ENCODE peak calls at places on chromosomes 1 and 21, in ten cellular contexts. B, K, S, Q, U, J, Y, H, O and V are unnamed samples.

GRCh38 chr1:160407819-160408801 is 7.7 kb downstream of the VANGL2 start:
- DNase-seq in U (no peak), Q (peak), S (no peak), J (no peak), K (peak), B (no peak), Y (no peak), H (no peak), O (no peak), V (no peak)

GRCh38 chr1:232597721-232598120 is 32.2 kb downstream of the SIPA1L2 start:
- DNase-seq in Q (no peak), U (no peak), O (no peak), H (no peak), K (no peak), Y (no peak), S (no peak), B (no peak), J (no peak), V (no peak)

GRCh38 chr1:93029317-93029716 is 49.8 kb upstream of the MTF2 start:
- DNase-seq in O (peak), Q (no peak), B (no peak), H (no peak), U (no peak), J (no peak), K (no peak), S (no peak), Y (no peak), V (no peak)

GRCh38 chr1:17567582-17567981 is 28.1 kb downstream of the ARHGEF10L start:
- DNase-seq in O (no peak), K (no peak), Q (no peak), H (no peak), S (no peak), J (no peak), U (peak), Y (no peak), B (no peak), V (no peak)

GRCh38 chr1:71640131-71640530 is 559.3 kb upstream of the ZRANB2 start:
- DNase-seq in Q (no peak), B (no peak), U (no peak), H (no peak), Y (no peak), J (no peak), K (no peak), O (no peak), S (no peak), V (peak)

GRCh38 chr1:13699936-13700520 is at the start of gene PRDM2:
- DNase-seq in Y (peak), B (peak), H (peak), S (peak), U (peak), J (peak), K (peak), O (peak), Q (peak), V (peak)

GRCh38 chr1:10105484-10105883 is 72.7 kb downstream of the UBE4B start:
- DNase-seq in Q (no peak), J (no peak), U (no peak), O (no peak), S (no peak), Y (peak), B (peak), H (peak), K (no peak), V (no peak)

GRCh38 chr1:163095223-163095622 is 26.1 kb downstream of the RGS4 start:
- DNase-seq in O (no peak), Q (no peak), Y (no peak), K (no peak), S (no peak), B (no peak), U (no peak), H (no peak), J (no peak), V (no peak)

GRCh38 chr1:50750021-50750619 is 209.9 kb downstream of the FAF1 start:
- DNase-seq in U (no peak), S (no peak), O (no peak), Y (no peak), J (no peak), K (peak), Q (peak), H (no peak), B (peak), V (peak)

GRCh38 chr1:18951818-18952391 is 4.6 kb downstream of the IFFO2 start:
- DNase-seq in K (no peak), U (no peak), Y (no peak), B (no peak), O (peak), J (peak), H (no peak), Q (no peak), S (peak), V (no peak)

GRCh38 chr1:179206817-179207216 is 22.7 kb downstream of the ABL2 start:
- DNase-seq in Y (no peak), H (no peak), O (no peak), Q (no peak), U (no peak), S (no peak), B (no peak), K (no peak), J (no peak), V (no peak)

GRCh38 chr1:97314685-97315084 is 593.1 kb downstream of the PTBP2 start:
- DNase-seq in Y (no peak), K (no peak), Q (no peak), B (no peak), S (no peak), O (no peak), J (no peak), U (no peak), H (no peak), V (no peak)

GRCh38 chr1:12658531-12659453 is 14.9 kb downstream of the AADACL4 start:
- DNase-seq in H (peak), K (peak), B (peak), J (peak), Y (peak), S (peak), Q (peak), O (peak), U (peak), V (peak)

GRCh38 chr1:203359010-203359571 is 8.2 kb upstream of the FMOD start:
- DNase-seq in B (no peak), Q (no peak), K (no peak), H (no peak), Y (no peak), U (peak), O (no peak), J (no peak), S (no peak), V (no peak)

GRCh38 chr1:53069663-53070327 is 7.8 kb downstream of the PODN start:
- DNase-seq in O (no peak), U (peak), Y (no peak), J (no peak), S (no peak), Q (no peak), H (no peak), B (peak), K (no peak), V (no peak)

GRCh38 chr1:162906485-162906884 is 45.5 kb upstream of the CCDC190 start:
- DNase-seq in J (no peak), U (no peak), K (no peak), B (no peak), Y (no peak), H (no peak), S (no peak), Q (peak), O (no peak), V (no peak)

GRCh38 chr1:168362991-168363390 is 82.3 kb downstream of the TBX19 start:
- DNase-seq in K (no peak), H (no peak), O (peak), B (no peak), J (peak), U (no peak), Y (no peak), Q (no peak), S (no peak), V (no peak)

GRCh38 chr1:231170875-231171274 is 9.0 kb downstream of the TRIM67 start:
- DNase-seq in H (no peak), K (peak), Q (no peak), S (no peak), J (no peak), O (no peak), U (no peak), B (no peak), Y (no peak), V (no peak)

GRCh38 chr1:199665371-199665770 is 362.1 kb upstream of the NR5A2 start:
- DNase-seq in S (no peak), K (no peak), B (no peak), Y (no peak), O (no peak), H (no peak), Q (no peak), J (no peak), U (no peak), V (no peak)

GRCh38 chr1:222821239-222821638 is 6.4 kb downstream of the DISP1 start:
- DNase-seq in K (no peak), Q (no peak), S (no peak), Y (no peak), B (no peak), U (no peak), O (no peak), H (no peak), J (no peak), V (no peak)

GRCh38 chr1:236143104-236143948 is 987 bp downstream of the GPR137B start:
- DNase-seq in J (peak), U (peak), O (peak), K (no peak), Y (no peak), H (no peak), S (peak), Q (peak), B (no peak), V (no peak)

GRCh38 chr1:231866392-231867331 is 240.1 kb downstream of the DISC1 start:
- DNase-seq in K (peak), H (peak), B (peak), J (peak), Q (peak), U (peak), S (peak), O (peak), Y (peak), V (peak)

GRCh38 chr21:42616366-42617340 is 36.8 kb upstream of the PDE9A start:
- DNase-seq in K (no peak), Y (no peak), J (peak), Q (no peak), U (no peak), B (no peak), S (no peak), O (no peak), H (no peak), V (no peak)

GRCh38 chr1:185398022-185398421 is 81.0 kb upstream of the IVNS1ABP start:
- DNase-seq in Q (no peak), S (no peak), B (no peak), K (no peak), H (no peak), U (no peak), J (no peak), Y (no peak), O (no peak), V (no peak)

GRCh38 chr1:37394574-37395464 is 79.6 kb upstream of the ZC3H12A start:
- DNase-seq in Q (no peak), O (no peak), B (no peak), H (no peak), S (no peak), U (no peak), Y (no peak), J (no peak), K (peak), V (no peak)

GRCh38 chr1:6141601-6142000 is 38.5 kb downstream of the CHD5 start:
- DNase-seq in K (peak), Y (no peak), U (no peak), Q (peak), H (no peak), S (no peak), J (peak), B (no peak), O (no peak), V (no peak)

GRCh38 chr1:9438431-9439073 is 100.7 kb upstream of the SLC25A33 start:
- DNase-seq in H (peak), S (no peak), K (no peak), Y (peak), B (no peak), J (no peak), O (no peak), U (peak), Q (peak), V (no peak)

GRCh38 chr1:29825274-29825940 is 589.1 kb downstream of the PTPRU start:
- DNase-seq in B (no peak), S (no peak), K (no peak), J (no peak), O (no peak), Y (no peak), U (no peak), Q (no peak), H (no peak), V (no peak)

GRCh38 chr1:172172267-172172880 is 248.1 kb upstream of the C1orf105 start:
- DNase-seq in H (no peak), U (no peak), Q (no peak), Y (no peak), O (no peak), B (no peak), S (no peak), K (no peak), J (no peak), V (no peak)

GRCh38 chr1:86645866-86646647 is 58.3 kb upstream of the SH3GLB1 start:
- DNase-seq in H (no peak), Q (no peak), K (no peak), J (no peak), S (no peak), B (no peak), Y (no peak), U (no peak), O (no peak), V (no peak)

GRCh38 chr1:116130376-116130775 is 19.2 kb downstream of the MAB21L3 start:
- DNase-seq in Q (no peak), H (no peak), J (no peak), Y (no peak), B (no peak), O (no peak), S (no peak), K (no peak), U (no peak), V (no peak)

GRCh38 chr1:45172015-45172414 is 34.4 kb downstream of the ZSWIM5 start:
- DNase-seq in U (peak), J (no peak), H (no peak), K (no peak), B (no peak), S (no peak), Y (no peak), Q (peak), O (no peak), V (no peak)